ENCODE peak calls at places on chromosomes 2 and 18, in six cellular contexts. Y is mesendoderm; W is psoas muscle; C is stimulated activated CD4-positive, alpha-beta T cell treated with anti-CD3 and anti-CD28 coated beads, Interleukin-4, amount 100 ng/mL, for 48 hours; E is stimulated activated CD8-positive, alpha-beta memory T cell treated with anti-CD3 and anti-CD28 coated beads, Interleukin-7, amount 100 ng/mL, for 1 hour; J is NCI-H345. U is an unnamed sample.

GRCh38 chr2:98849113-98849512 is 86.9 kb downstream of the CRACDL start:
- DNase-seq in Y (no peak), W (no peak), C (no peak), E (no peak), J (no peak), U (no peak)

GRCh38 chr2:172772637-172773036 is 37.0 kb downstream of the RAPGEF4 start:
- DNase-seq in Y (no peak), W (no peak), C (no peak), E (no peak), J (no peak), U (no peak)

GRCh38 chr2:225865468-225865867 is 466.0 kb downstream of the NYAP2 start:
- DNase-seq in Y (no peak), W (no peak), C (no peak), E (no peak), J (no peak), U (no peak)

GRCh38 chr2:10028988-10029874 is 14.1 kb upstream of the KLF11 start:
- DNase-seq in Y (peak; percentile 61), W (peak; percentile 55), C (peak; percentile 25), E (no peak), J (peak; percentile 38), U (peak; percentile 56)

GRCh38 chr2:20352230-20353216 is 1.9 kb upstream of the PUM2 start:
- DNase-seq in Y (peak; percentile 79), W (no peak), C (no peak), E (no peak), J (peak; percentile 26), U (no peak)

GRCh38 chr2:127193948-127194267 is 26.2 kb downstream of the CYP27C1 start:
- DNase-seq in Y (no peak), W (no peak), C (no peak), E (no peak), J (no peak), U (no peak)

GRCh38 chr2:101234169-101234938 is 18.3 kb upstream of the CNOT11 start:
- DNase-seq in Y (no peak), W (no peak), C (no peak), E (no peak), J (no peak), U (no peak)

GRCh38 chr2:175729049-175729706 is 272.9 kb downstream of the LNPK start:
- DNase-seq in Y (no peak), W (no peak), C (no peak), E (no peak), J (no peak), U (no peak)

GRCh38 chr2:69335291-69335690 is 51.7 kb downstream of the GFPT1 start:
- DNase-seq in Y (no peak), W (no peak), C (no peak), E (no peak), J (no peak), U (no peak)

GRCh38 chr2:71716697-71717624 is 263.6 kb downstream of the DYSF start:
- DNase-seq in Y (no peak), W (peak; percentile 97), C (no peak), E (no peak), J (no peak), U (no peak)

GRCh38 chr2:95342556-95343320 is 45.6 kb downstream of the KCNIP3 start:
- DNase-seq in Y (no peak), W (no peak), C (no peak), E (no peak), J (no peak), U (no peak)

GRCh38 chr2:222440670-222441422 is 16.5 kb downstream of the SGPP2 start:
- DNase-seq in Y (peak; percentile 39), W (no peak), C (no peak), E (no peak), J (no peak), U (no peak)

GRCh38 chr2:144682248-144682647 is 162.3 kb upstream of the ZEB2 start:
- DNase-seq in Y (no peak), W (no peak), C (no peak), E (no peak), J (no peak), U (no peak)

GRCh38 chr2:12141618-12142220 is 395.3 kb downstream of the LPIN1 start:
- DNase-seq in Y (no peak), W (no peak), C (no peak), E (no peak), J (no peak), U (no peak)

GRCh38 chr2:239959059-239959971 is 65.8 kb downstream of the NDUFA10 start:
- DNase-seq in Y (no peak), W (no peak), C (no peak), E (no peak), J (no peak), U (no peak)

GRCh38 chr18:74768096-74768495 is 170.4 kb downstream of the ZNF407 start:
- DNase-seq in Y (no peak), W (no peak), C (no peak), E (no peak), J (no peak), U (no peak)

GRCh38 chr18:78837766-78838165 is 141.9 kb upstream of the SALL3 start:
- DNase-seq in Y (no peak), W (no peak), C (no peak), E (no peak), J (no peak), U (no peak)

GRCh38 chr2:173323371-173323770 is 31.3 kb upstream of the CDCA7 start:
- DNase-seq in Y (no peak), W (no peak), C (no peak), E (no peak), J (no peak), U (no peak)